ENCODE peak calls at places on chromosomes 6 and 20, in five cellular contexts. R is lung, G is NCI-H1105, U is neural crest cell, K is NCI-H1694. V is an unnamed sample.

GRCh38 chr6:154721460-154721859 is 11.8 kb upstream of the SCAF8 start:
- DNase-seq in R (no peak), G (no peak), U (no peak), K (no peak), V (no peak)

GRCh38 chr20:48457261-48458002 is 370.4 kb downstream of the PREX1 start:
- DNase-seq in R (no peak), G (no peak), U (no peak), K (peak), V (no peak)

GRCh38 chr6:166253277-166254229 is 54.6 kb downstream of the PRR18 start:
- DNase-seq in R (no peak), G (no peak), U (peak), K (no peak), V (peak)

GRCh38 chr20:33612001-33612400 is 50.1 kb upstream of the C20orf144 start:
- DNase-seq in R (no peak), G (no peak), U (no peak), K (no peak), V (no peak)

GRCh38 chr6:12024715-12025434 is 12.8 kb downstream of the HIVEP1 start:
- DNase-seq in R (no peak), G (no peak), U (no peak), K (no peak), V (no peak)

GRCh38 chr6:73566954-73567591 is 46.2 kb upstream of the EEF1A1 start:
- DNase-seq in R (peak), G (no peak), U (no peak), K (no peak), V (no peak)

GRCh38 chr6:19857139-19857538 is 20.0 kb downstream of the ID4 start:
- DNase-seq in R (no peak), G (no peak), U (no peak), K (no peak), V (no peak)

GRCh38 chr20:37984018-37984785 is 49.1 kb downstream of the TTI1 start:
- DNase-seq in R (no peak), G (peak), U (no peak), K (no peak), V (no peak)

GRCh38 chr6:166570929-166571699 is 15.4 kb downstream of the RAMACL start:
- DNase-seq in R (no peak), G (no peak), U (no peak), K (no peak), V (no peak)

GRCh38 chr20:46099491-46100287 is 9.9 kb upstream of the NCOA5 start:
- DNase-seq in R (no peak), G (no peak), U (no peak), K (no peak), V (peak)

GRCh38 chr6:161549977-161550655 is 276.3 kb upstream of the AGPAT4 start:
- DNase-seq in R (no peak), G (no peak), U (no peak), K (no peak), V (no peak)

GRCh38 chr20:59748555-59749292 is 144.4 kb downstream of the PHACTR3 start:
- DNase-seq in R (no peak), G (no peak), U (no peak), K (no peak), V (no peak)

GRCh38 chr6:158358450-158359077 is 46.3 kb downstream of the TULP4 start:
- DNase-seq in R (no peak), G (no peak), U (no peak), K (no peak), V (no peak)

GRCh38 chr6:82555801-82556200 is 192.2 kb downstream of the TPBG start:
- DNase-seq in R (no peak), G (no peak), U (no peak), K (no peak), V (no peak)

GRCh38 chr20:6685181-6685582 is 82.3 kb upstream of the BMP2 start:
- DNase-seq in R (no peak), G (no peak), U (no peak), K (no peak), V (no peak)

GRCh38 chr20:53823121-53823764 is 229.6 kb upstream of the ZNF217 start:
- DNase-seq in R (no peak), G (no peak), U (no peak), K (no peak), V (no peak)

GRCh38 chr20:62236674-62236996 is 1.7 kb upstream of the OSBPL2 start:
- DNase-seq in R (no peak), G (no peak), U (peak), K (no peak), V (no peak)

GRCh38 chr6:155174576-155175174 is 89.1 kb upstream of the CLDN20 start:
- DNase-seq in R (peak), G (peak), U (peak), K (peak), V (peak)

GRCh38 chr6:112337209-112337638 is 9.9 kb upstream of the RFPL4B start:
- DNase-seq in R (peak), G (peak), U (peak), K (peak), V (no peak)

GRCh38 chr6:343960-344815 is 47.4 kb upstream of the IRF4 start:
- DNase-seq in R (no peak), G (no peak), U (no peak), K (no peak), V (no peak)

GRCh38 chr20:62040381-62040922 is 25.2 kb downstream of the TAF4 start:
- DNase-seq in R (no peak), G (no peak), U (no peak), K (no peak), V (no peak)

GRCh38 chr6:140921366-140922226 is 1211.1 kb upstream of the GJE1 start:
- DNase-seq in R (no peak), G (no peak), U (no peak), K (no peak), V (no peak)

GRCh38 chr6:143441680-143442359 is 8.7 kb downstream of the ADAT2 start:
- DNase-seq in R (no peak), G (no peak), U (no peak), K (no peak), V (no peak)